ENCODE peak calls at places on chromosomes 11 and 22, in eight cellular contexts. U is EL; J is Caco-2; B is neuronal stem cell; W is RCC 7860; L is uterus; P is stimulated activated CD4-positive, alpha-beta T cell treated with anti-CD3 and anti-CD28 coated beads, Interleukin-15, amount 100 ng/mL, for 1 hour; R is left kidney. C is an unnamed sample.

GRCh38 chr11:36153581-36153980 is 135.6 kb downstream of the COMMD9 start:
- DNase-seq in P (no peak), J (no peak), R (peak; percentile 81), W (no peak), B (no peak), U (no peak), L (no peak), C (no peak)

GRCh38 chr22:35523167-35523928 is 17.3 kb upstream of the RASD2 start:
- DNase-seq in J (no peak), P (no peak), R (peak; percentile 45), B (no peak), L (no peak), W (no peak), U (no peak), C (no peak)

GRCh38 chr22:32542332-32543019 is 67.9 kb downstream of the FBXO7 start:
- DNase-seq in R (no peak), U (no peak), J (no peak), P (no peak), W (no peak), L (peak; percentile 77), B (no peak), C (no peak)

GRCh38 chr11:12110714-12111481 is 508 bp downstream of the MICAL2 start:
- DNase-seq in L (peak; percentile 45), U (peak; percentile 37), R (peak; percentile 67), B (peak; percentile 21), P (no peak), W (no peak), J (peak; percentile 50), C (peak; percentile 32)

GRCh38 chr11:105610796-105611361 is 1.0 kb downstream of the GRIA4 start:
- DNase-seq in J (no peak), W (no peak), L (no peak), B (no peak), R (peak; percentile 10), U (no peak), P (no peak), C (no peak)

GRCh38 chr11:2348986-2349385 is 28.1 kb upstream of the CD81 start:
- DNase-seq in W (no peak), P (no peak), J (no peak), R (no peak), L (no peak), B (no peak), U (peak; percentile 21), C (no peak)

GRCh38 chr11:65643971-65644370 is 6.1 kb downstream of the SIPA1 start:
- DNase-seq in J (peak; percentile 67), W (no peak), R (peak; percentile 52), B (no peak), P (no peak), U (no peak), L (no peak), C (no peak)

GRCh38 chr22:29336751-29337490 is 21.4 kb upstream of the RASL10A start:
- DNase-seq in L (no peak), U (no peak), R (no peak), J (no peak), W (no peak), B (no peak), P (no peak), C (no peak)

GRCh38 chr22:49551897-49552659 is 275.6 kb downstream of the BRD1 start:
- DNase-seq in U (no peak), B (no peak), W (no peak), L (no peak), R (no peak), J (peak; percentile 14), P (no peak), C (peak; percentile 12)

GRCh38 chr11:69703711-69704507 is at the start of gene FGF19:
- DNase-seq in B (no peak), P (no peak), W (no peak), J (peak; percentile 79), L (no peak), R (peak; percentile 44), U (no peak), C (no peak)

GRCh38 chr22:50600541-50600940 is at the start of gene MAPK8IP2:
- DNase-seq in U (no peak), B (no peak), R (peak; percentile 35), J (peak; percentile 48), P (no peak), W (no peak), L (no peak), C (no peak)

GRCh38 chr11:116333193-116333592 is 439.6 kb downstream of the BUD13 start:
- DNase-seq in R (no peak), J (no peak), U (no peak), L (no peak), W (no peak), B (no peak), P (no peak), C (no peak)

GRCh38 chr22:49322861-49323622 is 504.6 kb downstream of the BRD1 start:
- DNase-seq in P (no peak), L (no peak), W (no peak), B (no peak), R (no peak), U (no peak), J (no peak), C (peak; percentile 2)

GRCh38 chr11:47565340-47566165 is at the start of gene PTPMT1:
- DNase-seq in R (peak; percentile 94), B (no peak), J (peak; percentile 92), P (peak; percentile 29), W (peak; percentile 50), U (peak; percentile 79), L (peak; percentile 59), C (peak; percentile 64)

GRCh38 chr11:20647976-20648565 is 21.3 kb upstream of the NELL1 start:
- DNase-seq in J (no peak), W (peak; percentile 11), P (no peak), B (peak; percentile 76), U (peak; percentile 46), L (no peak), R (peak; percentile 79), C (no peak)

GRCh38 chr11:100753562-100753961 is 66.5 kb downstream of the ARHGAP42 start:
- DNase-seq in L (no peak), B (no peak), U (no peak), P (no peak), W (no peak), R (no peak), J (no peak), C (no peak)

GRCh38 chr11:15124528-15124927 is 9.8 kb downstream of the INSC start:
- DNase-seq in U (no peak), R (no peak), P (no peak), W (no peak), L (no peak), J (no peak), B (no peak), C (no peak)

GRCh38 chr11:88535916-88536547 is 198.5 kb upstream of the CTSC start:
- DNase-seq in W (peak; percentile 86), B (no peak), U (peak; percentile 89), R (peak; percentile 20), P (no peak), L (no peak), J (no peak), C (no peak)

GRCh38 chr11:11988099-11988651 is 20.3 kb downstream of the DKK3 start:
- DNase-seq in P (no peak), R (no peak), L (no peak), U (peak; percentile 86), B (no peak), J (no peak), W (peak; percentile 85), C (no peak)

GRCh38 chr11:23310276-23310675 is 450.0 kb upstream of the CCDC179 start:
- DNase-seq in J (no peak), B (no peak), W (peak; percentile 11), R (no peak), L (no peak), U (peak; percentile 62), P (no peak), C (no peak)

GRCh38 chr11:86678296-86678695 is 5.9 kb upstream of the ME3 start:
- DNase-seq in R (no peak), P (no peak), W (no peak), L (no peak), J (no peak), B (peak; percentile 85), U (no peak), C (no peak)

GRCh38 chr11:68373189-68373809 is 60.9 kb downstream of the LRP5 start:
- DNase-seq in L (peak; percentile 66), R (peak; percentile 70), W (no peak), J (no peak), B (no peak), P (no peak), U (peak; percentile 18), C (no peak)

GRCh38 chr11:120336641-120337132 is 474 bp downstream of the ARHGEF12 start:
- DNase-seq in L (peak; percentile 46), J (peak; percentile 61), R (no peak), P (no peak), U (peak; percentile 55), B (no peak), W (no peak), C (no peak)

GRCh38 chr11:61460474-61460881 is 30.6 kb downstream of the SDHAF2 start:
- DNase-seq in J (no peak), W (no peak), B (no peak), L (no peak), P (no peak), U (no peak), R (no peak), C (no peak)